ENCODE peak calls at places on chromosomes 13 and 19, in six cellular contexts. I is psoas muscle, R is fibroblast of mammary gland, A is heart left ventricle, S is body of pancreas, T is uterus. N is an unnamed sample.

GRCh38 chr19:3480383-3481091 is at the start of gene SMIM24:
- DNase-seq in S (no peak), A (no peak), T (no peak), R (no peak), I (no peak), N (no peak)

GRCh38 chr19:29562299-29563297 is 36.8 kb downstream of the VSTM2B start:
- DNase-seq in R (no peak), A (no peak), I (no peak), T (no peak), S (no peak), N (no peak)

GRCh38 chr19:46718157-46718933 is 1.4 kb upstream of the PRKD2 start:
- DNase-seq in A (no peak), S (peak), T (no peak), R (no peak), I (no peak), N (no peak)

GRCh38 chr13:97108535-97108910 is 113.6 kb upstream of the MBNL2 start:
- DNase-seq in S (no peak), A (no peak), T (peak), R (peak), I (no peak), N (peak)

GRCh38 chr19:40221858-40222619 is 3.9 kb upstream of the TTC9B start:
- DNase-seq in T (peak), R (peak), A (peak), S (peak), I (peak), N (peak)

GRCh38 chr19:41753936-41754529 is 1.3 kb upstream of the CEACAM6 start:
- DNase-seq in R (peak), S (peak), A (no peak), T (no peak), I (no peak), N (peak)

GRCh38 chr13:110023729-110024645 is 237.6 kb upstream of the IRS2 start:
- DNase-seq in T (peak), S (peak), I (peak), R (peak), A (peak), N (peak)

GRCh38 chr19:35767288-35768081 is 7.9 kb upstream of the ARHGAP33 start:
- DNase-seq in R (no peak), I (no peak), T (no peak), A (no peak), S (peak), N (no peak)

GRCh38 chr13:83286737-83287136 is 595.5 kb downstream of the SLITRK1 start:
- DNase-seq in A (no peak), S (no peak), R (peak), I (no peak), T (no peak), N (peak)

GRCh38 chr13:29523199-29523931 is 72.1 kb downstream of the SLC7A1 start:
- DNase-seq in I (peak), R (peak), A (peak), T (no peak), S (peak), N (peak)

GRCh38 chr13:74771964-74772363 is 637.8 kb upstream of the KLF12 start:
- DNase-seq in S (no peak), R (peak), A (no peak), I (no peak), T (no peak), N (peak)

GRCh38 chr13:33610471-33611015 is 207.4 kb upstream of the RFC3 start:
- DNase-seq in I (peak), R (no peak), T (no peak), S (no peak), A (peak), N (peak)

GRCh38 chr13:33606692-33607091 is 211.3 kb upstream of the RFC3 start:
- DNase-seq in S (no peak), T (no peak), I (no peak), R (no peak), A (no peak), N (peak)

GRCh38 chr13:33615436-33615835 is 202.5 kb upstream of the RFC3 start:
- DNase-seq in T (no peak), A (no peak), S (no peak), I (no peak), R (no peak), N (no peak)

GRCh38 chr13:33612641-33613638 is 205.0 kb upstream of the RFC3 start:
- DNase-seq in I (no peak), A (no peak), R (no peak), S (no peak), T (no peak), N (no peak)

GRCh38 chr13:33611016-33611805 is 206.7 kb upstream of the RFC3 start:
- DNase-seq in A (peak), R (peak), S (peak), I (peak), T (peak), N (peak)
- H3K4me3 ChIP-seq in A (peak), R (no peak), S (no peak), I (peak), T (no peak), N (no peak)

GRCh38 chr13:20927858-20928257 is 25.3 kb upstream of the XPO4 start:
- DNase-seq in R (no peak), A (no peak), S (no peak), I (no peak), T (no peak), N (no peak)
- TF ChIP-seq CTCF in R (no peak), A (no peak), S (no peak), I (no peak), T (no peak), N (no peak)

DNA sequence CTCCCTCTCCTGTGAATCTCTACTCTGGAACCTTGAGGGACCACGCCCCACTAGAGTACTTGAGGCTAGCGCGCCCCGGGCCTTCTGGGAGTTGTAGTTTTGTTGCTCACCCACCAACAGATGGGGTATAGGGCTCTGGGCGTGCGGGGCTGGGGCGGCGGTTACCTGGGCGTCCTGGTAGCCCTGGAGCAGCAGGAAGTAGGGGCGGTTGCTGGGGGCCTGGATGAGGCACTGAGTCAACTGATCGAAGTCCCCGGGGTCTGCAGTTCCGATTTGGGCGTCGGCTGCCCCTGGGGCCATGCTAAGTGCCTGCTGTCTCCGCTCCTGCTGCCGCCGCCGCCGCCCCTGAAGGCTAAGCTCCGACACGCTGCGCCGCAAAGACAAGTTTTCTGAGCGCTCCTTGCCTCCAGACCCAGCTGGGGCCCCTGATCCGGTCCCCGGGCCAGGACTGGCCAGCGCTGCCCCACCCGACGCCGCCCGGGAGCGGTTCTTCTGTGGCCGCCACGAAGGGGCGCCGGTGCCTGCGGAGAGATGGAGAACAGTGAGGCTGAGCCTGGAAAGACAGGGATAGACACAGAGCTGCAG is 5.3 kb downstream of the RASIP1 start:
- DNase-seq in A (no peak), R (no peak), T (no peak), I (no peak), S (no peak), N (no peak)
- H3K4me3 ChIP-seq in A (no peak), R (no peak), T (no peak), I (no peak), S (no peak), N (no peak)

GRCh38 chr19:27774827-27775226 is 1438.1 kb downstream of the UQCRFS1 start:
- DNase-seq in A (no peak), S (no peak), I (no peak), R (peak), T (no peak), N (peak)
- TF ChIP-seq CTCF in A (peak), S (no peak), I (no peak), R (peak), T (no peak), N (peak)

GRCh38 chr13:92805766-92806165 is 420.8 kb upstream of the GPC6 start:
- DNase-seq in S (no peak), I (no peak), A (no peak), T (no peak), R (no peak), N (no peak)
- H3K4me3 ChIP-seq in S (no peak), I (peak), A (no peak), T (peak), R (peak), N (no peak)

GRCh38 chr19:34310494-34310981 is 54.5 kb upstream of the GPI start:
- DNase-seq in T (no peak), I (no peak), R (no peak), S (peak), A (no peak), N (no peak)

GRCh38 chr19:34316247-34316646 is 48.7 kb upstream of the GPI start:
- DNase-seq in S (no peak), I (no peak), A (no peak), T (no peak), R (no peak), N (no peak)

GRCh38 chr19:34314437-34315313 is 50.3 kb upstream of the GPI start:
- DNase-seq in I (no peak), R (no peak), T (no peak), A (no peak), S (no peak), N (no peak)

GRCh38 chr19:34316741-34317241 is 48.2 kb upstream of the GPI start:
- DNase-seq in A (no peak), T (no peak), R (peak), S (no peak), I (no peak), N (peak)

GRCh38 chr19:34313188-34313587 is 51.8 kb upstream of the GPI start:
- DNase-seq in A (peak), T (no peak), R (peak), S (no peak), I (no peak), N (peak)
- TF ChIP-seq CTCF in A (no peak), T (no peak), R (no peak), S (no peak), I (no peak), N (no peak)

DNA sequence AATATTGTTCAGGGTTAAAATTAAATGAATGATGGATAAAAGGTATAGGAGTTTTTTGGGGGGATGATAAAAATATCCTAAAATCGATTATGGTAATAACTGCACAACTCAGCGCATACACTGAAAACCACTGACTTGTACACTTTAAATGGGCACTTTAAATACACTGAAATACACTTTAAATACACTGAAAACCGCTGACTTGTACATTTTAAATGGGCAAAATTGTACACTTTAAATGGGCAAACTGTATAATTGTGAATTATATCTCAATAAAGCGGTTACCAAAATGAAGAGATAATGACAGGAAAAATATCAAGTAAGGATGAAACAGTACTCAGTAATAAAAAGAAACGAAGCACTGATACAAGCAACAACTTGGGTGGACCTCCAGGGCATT is 1.5 kb downstream of the LIG1 start:
- DNase-seq in A (no peak), T (no peak), S (no peak), I (no peak), R (no peak), N (no peak)
- H3K4me3 ChIP-seq in A (no peak), T (no peak), S (no peak), I (no peak), R (no peak), N (no peak)